ENCODE peak calls at places on chromosomes 4 and X, in nine cellular contexts. P is HuH-7.5; O is heart right ventricle; D is progenitor cell of endocrine pancreas; L is MCF 10A; Y is stimulated activated CD4-positive, alpha-beta T cell treated with anti-CD3 and anti-CD28 coated beads, Interleukin-2, amount 100 ng/mL, for 48 hours; N is SHP77; W is T follicular helper cell; V is BE2C. Q is an unnamed sample.

GRCh38 chr4:81359207-81359606 is 112.5 kb downstream of the RASGEF1B start:
- DNase-seq in P (no peak), O (no peak), D (no peak), L (no peak), Y (no peak), N (no peak), W (no peak), V (no peak), Q (no peak)

GRCh38 chr4:97121493-97121892 is 1021.8 kb downstream of the STPG2 start:
- DNase-seq in P (no peak), O (no peak), D (no peak), L (no peak), Y (no peak), N (no peak), W (no peak), V (no peak), Q (no peak)

GRCh38 chr4:176359590-176359989 is 39.8 kb downstream of the SPCS3 start:
- DNase-seq in P (no peak), O (no peak), D (no peak), L (no peak), Y (no peak), N (no peak), W (no peak), V (no peak), Q (no peak)

GRCh38 chr4:2261110-2261852 is 628 bp downstream of the MXD4 start:
- DNase-seq in P (peak), O (peak), D (no peak), L (peak), Y (peak), N (no peak), W (peak), V (peak), Q (peak)

GRCh38 chrX:50747471-50747900 is 66.5 kb downstream of the SHROOM4 start:
- DNase-seq in P (no peak), O (no peak), D (no peak), L (peak), Y (no peak), N (no peak), W (no peak), V (peak), Q (peak)

GRCh38 chr4:86497131-86497530 is 97.0 kb upstream of the PTPN13 start:
- DNase-seq in P (no peak), O (no peak), D (no peak), L (peak), Y (no peak), N (no peak), W (no peak), V (no peak), Q (no peak)

GRCh38 chr4:142917678-142918077 is 71.6 kb upstream of the INPP4B start:
- DNase-seq in P (no peak), O (no peak), D (no peak), L (no peak), Y (no peak), N (no peak), W (no peak), V (no peak), Q (no peak)

GRCh38 chr4:188663369-188663768 is 524.1 kb downstream of the TRIML1 start:
- DNase-seq in P (no peak), O (no peak), D (no peak), L (no peak), Y (no peak), N (no peak), W (no peak), V (no peak), Q (no peak)

GRCh38 chr4:155666701-155667537 is at the start of gene GUCY1A1:
- DNase-seq in P (no peak), O (peak), D (peak), L (peak), Y (peak), N (no peak), W (no peak), V (peak), Q (peak)

GRCh38 chr4:54661156-54661555 is 3.4 kb downstream of the KIT start:
- DNase-seq in P (no peak), O (no peak), D (no peak), L (peak), Y (no peak), N (no peak), W (no peak), V (no peak), Q (no peak)